ENCODE peak calls at places on chromosomes 16 and 17, in seven cellular contexts. One of them, this sample, is unnamed. For H3K27me3, the result is how much of the 10 kb centered on the place peaks cover.

GRCh38 chr16:31873556-31874353 is at the start of gene ZNF267:
- DNase-seq in left ventricle myocardium inferior: peak
- DNase-seq in heart right ventricle: peak
- DNase-seq in CD4-positive, alpha-beta T cell: peak
- DNase-seq in colonic mucosa: peak
- DNase-seq in cardiac muscle cell: peak
- DNase-seq in tibial nerve: peak
- DNase-seq in this sample: peak

GRCh38 chr17:27265333-27265732 is 28.6 kb upstream of the WSB1 start:
- DNase-seq in cardiac muscle cell: no peak
- DNase-seq in CD4-positive, alpha-beta T cell: no peak
- DNase-seq in colonic mucosa: no peak
- DNase-seq in heart right ventricle: no peak
- DNase-seq in left ventricle myocardium inferior: no peak
- DNase-seq in tibial nerve: no peak
- DNase-seq in this sample: no peak

GRCh38 chr17:75856062-75856681 is 1.0 kb upstream of the WBP2 start:
- DNase-seq in CD4-positive, alpha-beta T cell: no peak
- DNase-seq in cardiac muscle cell: no peak
- DNase-seq in left ventricle myocardium inferior: no peak
- DNase-seq in colonic mucosa: no peak
- DNase-seq in tibial nerve: peak
- DNase-seq in heart right ventricle: no peak
- DNase-seq in this sample: no peak

GRCh38 chr17:31085563-31085962 is 9.2 kb upstream of the NF1 start:
- DNase-seq in colonic mucosa: no peak
- DNase-seq in cardiac muscle cell: no peak
- DNase-seq in CD4-positive, alpha-beta T cell: no peak
- DNase-seq in tibial nerve: no peak
- DNase-seq in left ventricle myocardium inferior: no peak
- DNase-seq in heart right ventricle: no peak
- DNase-seq in this sample: no peak

GRCh38 chr16:81567987-81568748 is 123.6 kb downstream of the CMIP start:
- DNase-seq in tibial nerve: no peak
- DNase-seq in colonic mucosa: no peak
- DNase-seq in left ventricle myocardium inferior: no peak
- DNase-seq in CD4-positive, alpha-beta T cell: no peak
- DNase-seq in heart right ventricle: peak
- DNase-seq in cardiac muscle cell: no peak
- DNase-seq in this sample: peak

GRCh38 chr16:1946495-1947368 is 3.7 kb upstream of the MSRB1 start:
- DNase-seq in colonic mucosa: no peak
- DNase-seq in left ventricle myocardium inferior: no peak
- DNase-seq in CD4-positive, alpha-beta T cell: no peak
- DNase-seq in tibial nerve: no peak
- DNase-seq in cardiac muscle cell: no peak
- DNase-seq in heart right ventricle: no peak
- DNase-seq in this sample: no peak

GRCh38 chr16:78195868-78196267 is 96.4 kb downstream of the WWOX start:
- DNase-seq in tibial nerve: no peak
- DNase-seq in heart right ventricle: no peak
- DNase-seq in left ventricle myocardium inferior: no peak
- DNase-seq in colonic mucosa: no peak
- DNase-seq in cardiac muscle cell: no peak
- DNase-seq in CD4-positive, alpha-beta T cell: no peak
- DNase-seq in this sample: no peak

GRCh38 chr16:84838383-84838948 is 18.7 kb downstream of the CRISPLD2 start:
- DNase-seq in left ventricle myocardium inferior: no peak
- DNase-seq in tibial nerve: no peak
- DNase-seq in heart right ventricle: no peak
- DNase-seq in CD4-positive, alpha-beta T cell: no peak
- DNase-seq in cardiac muscle cell: no peak
- DNase-seq in colonic mucosa: no peak
- DNase-seq in this sample: no peak

GRCh38 chr17:61411114-61411943 is 11.7 kb downstream of the TBX2 start:
- DNase-seq in colonic mucosa: peak
- DNase-seq in CD4-positive, alpha-beta T cell: no peak
- DNase-seq in heart right ventricle: peak
- DNase-seq in cardiac muscle cell: peak
- DNase-seq in left ventricle myocardium inferior: no peak
- DNase-seq in tibial nerve: no peak
- DNase-seq in this sample: peak

GRCh38 chr17:77506371-77506991 is 365.7 kb downstream of the SEC14L1 start:
- DNase-seq in heart right ventricle: no peak
- DNase-seq in tibial nerve: no peak
- DNase-seq in left ventricle myocardium inferior: no peak
- DNase-seq in cardiac muscle cell: no peak
- DNase-seq in CD4-positive, alpha-beta T cell: no peak
- DNase-seq in colonic mucosa: no peak
- DNase-seq in this sample: no peak

GRCh38 chr17:63834431-63835166 is 7.1 kb upstream of the FTSJ3 start:
- DNase-seq in cardiac muscle cell: peak
- DNase-seq in heart right ventricle: no peak
- DNase-seq in left ventricle myocardium inferior: no peak
- DNase-seq in CD4-positive, alpha-beta T cell: peak
- DNase-seq in tibial nerve: peak
- DNase-seq in colonic mucosa: no peak
- DNase-seq in this sample: peak

GRCh38 chr17:10631048-10631700 is 25.9 kb downstream of the MYH3 start:
- DNase-seq in left ventricle myocardium inferior: no peak
- DNase-seq in CD4-positive, alpha-beta T cell: no peak
- DNase-seq in heart right ventricle: no peak
- DNase-seq in colonic mucosa: peak
- DNase-seq in tibial nerve: no peak
- DNase-seq in cardiac muscle cell: peak
- DNase-seq in this sample: no peak

GRCh38 chr17:19791918-19792317 is 43.8 kb upstream of the ALDH3A1 start:
- DNase-seq in cardiac muscle cell: no peak
- DNase-seq in colonic mucosa: no peak
- DNase-seq in CD4-positive, alpha-beta T cell: no peak
- DNase-seq in heart right ventricle: no peak
- DNase-seq in tibial nerve: no peak
- DNase-seq in left ventricle myocardium inferior: no peak
- DNase-seq in this sample: no peak

GRCh38 chr17:48335858-48336500 is 94.0 kb downstream of the SKAP1 start:
- DNase-seq in CD4-positive, alpha-beta T cell: no peak
- DNase-seq in heart right ventricle: no peak
- DNase-seq in colonic mucosa: no peak
- DNase-seq in cardiac muscle cell: peak
- DNase-seq in tibial nerve: no peak
- DNase-seq in left ventricle myocardium inferior: no peak
- DNase-seq in this sample: no peak

GRCh38 chr16:68279726-68280125 is 15.4 kb downstream of the SLC7A6 start:
- DNase-seq in tibial nerve: no peak
- DNase-seq in colonic mucosa: no peak
- DNase-seq in CD4-positive, alpha-beta T cell: no peak
- DNase-seq in left ventricle myocardium inferior: no peak
- DNase-seq in cardiac muscle cell: no peak
- DNase-seq in heart right ventricle: no peak
- DNase-seq in this sample: no peak

GRCh38 chr17:82443465-82444283 is 6.9 kb downstream of the CYBC1 start:
- DNase-seq in colonic mucosa: no peak
- DNase-seq in left ventricle myocardium inferior: no peak
- DNase-seq in tibial nerve: no peak
- DNase-seq in cardiac muscle cell: no peak
- DNase-seq in CD4-positive, alpha-beta T cell: no peak
- DNase-seq in heart right ventricle: no peak
- DNase-seq in this sample: no peak

GRCh38 chr16:73228649-73229048 is 180.7 kb upstream of the ZFHX3 start:
- DNase-seq in left ventricle myocardium inferior: no peak
- DNase-seq in heart right ventricle: no peak
- DNase-seq in cardiac muscle cell: no peak
- DNase-seq in colonic mucosa: no peak
- DNase-seq in tibial nerve: no peak
- DNase-seq in CD4-positive, alpha-beta T cell: no peak
- DNase-seq in this sample: no peak

GRCh38 chr16:50695017-50696000 is 1.9 kb downstream of the NOD2 start:
- DNase-seq in cardiac muscle cell: no peak
- DNase-seq in left ventricle myocardium inferior: no peak
- DNase-seq in colonic mucosa: no peak
- DNase-seq in heart right ventricle: no peak
- DNase-seq in CD4-positive, alpha-beta T cell: no peak
- DNase-seq in tibial nerve: no peak
- DNase-seq in this sample: no peak

GRCh38 chr17:45013021-45013997 is 38.1 kb downstream of the DCAKD start:
- DNase-seq in cardiac muscle cell: no peak
- DNase-seq in heart right ventricle: peak
- DNase-seq in CD4-positive, alpha-beta T cell: no peak
- DNase-seq in colonic mucosa: peak
- DNase-seq in tibial nerve: no peak
- DNase-seq in left ventricle myocardium inferior: peak
- DNase-seq in this sample: no peak

GRCh38 chr17:39244600-39245570 is 19.1 kb upstream of the STAC2 start:
- DNase-seq in tibial nerve: peak
- DNase-seq in cardiac muscle cell: peak
- DNase-seq in left ventricle myocardium inferior: peak
- DNase-seq in colonic mucosa: peak
- DNase-seq in CD4-positive, alpha-beta T cell: peak
- DNase-seq in heart right ventricle: peak
- DNase-seq in this sample: peak

GRCh38 chr16:8254425-8254824 is 335.9 kb downstream of the TMEM114 start:
- DNase-seq in colonic mucosa: no peak
- DNase-seq in left ventricle myocardium inferior: no peak
- DNase-seq in tibial nerve: no peak
- DNase-seq in CD4-positive, alpha-beta T cell: no peak
- DNase-seq in heart right ventricle: no peak
- DNase-seq in cardiac muscle cell: no peak
- DNase-seq in this sample: no peak

GRCh38 chr16:89413811-89414585 is 76.4 kb downstream of the ANKRD11 start:
- DNase-seq in cardiac muscle cell: no peak
- DNase-seq in colonic mucosa: no peak
- DNase-seq in left ventricle myocardium inferior: peak
- DNase-seq in CD4-positive, alpha-beta T cell: no peak
- DNase-seq in heart right ventricle: peak
- DNase-seq in tibial nerve: no peak
- DNase-seq in this sample: no peak

GRCh38 chr16:89842471-89843408 is 14.5 kb downstream of the SPIRE2 start:
- DNase-seq in CD4-positive, alpha-beta T cell: no peak
- DNase-seq in heart right ventricle: peak
- DNase-seq in left ventricle myocardium inferior: no peak
- DNase-seq in colonic mucosa: no peak
- DNase-seq in cardiac muscle cell: no peak
- DNase-seq in tibial nerve: no peak
- DNase-seq in this sample: no peak

GRCh38 chr17:74513987-74514631 is 17.2 kb downstream of the CD300LB start:
- DNase-seq in tibial nerve: peak
- DNase-seq in cardiac muscle cell: peak
- DNase-seq in left ventricle myocardium inferior: no peak
- DNase-seq in heart right ventricle: no peak
- DNase-seq in CD4-positive, alpha-beta T cell: peak
- DNase-seq in colonic mucosa: no peak
- DNase-seq in this sample: peak

GRCh38 chr16:16036359-16036792 is 87.0 kb downstream of the ABCC1 start:
- DNase-seq in cardiac muscle cell: no peak
- DNase-seq in left ventricle myocardium inferior: no peak
- DNase-seq in tibial nerve: no peak
- DNase-seq in heart right ventricle: no peak
- DNase-seq in CD4-positive, alpha-beta T cell: no peak
- DNase-seq in colonic mucosa: no peak
- DNase-seq in this sample: no peak

GRCh38 chr17:50871898-50872297 is 5.7 kb upstream of the TOB1 start:
- DNase-seq in colonic mucosa: no peak
- DNase-seq in heart right ventricle: no peak
- DNase-seq in tibial nerve: no peak
- DNase-seq in CD4-positive, alpha-beta T cell: no peak
- DNase-seq in cardiac muscle cell: no peak
- DNase-seq in left ventricle myocardium inferior: no peak
- DNase-seq in this sample: no peak

GRCh38 chr17:82301300-82301915 is 16.0 kb downstream of the CD7 start:
- DNase-seq in left ventricle myocardium inferior: no peak
- DNase-seq in heart right ventricle: no peak
- DNase-seq in cardiac muscle cell: no peak
- DNase-seq in tibial nerve: no peak
- DNase-seq in CD4-positive, alpha-beta T cell: no peak
- DNase-seq in colonic mucosa: no peak
- DNase-seq in this sample: no peak

GRCh38 chr17:71764507-71764906 is 356.3 kb upstream of the SOX9 start:
- DNase-seq in left ventricle myocardium inferior: no peak
- DNase-seq in tibial nerve: no peak
- DNase-seq in CD4-positive, alpha-beta T cell: no peak
- DNase-seq in heart right ventricle: no peak
- DNase-seq in colonic mucosa: peak
- DNase-seq in cardiac muscle cell: peak
- DNase-seq in this sample: peak
- TF ChIP-seq CTCF in left ventricle myocardium inferior: peak
- TF ChIP-seq CTCF in tibial nerve: no peak
- TF ChIP-seq CTCF in CD4-positive, alpha-beta T cell: no peak
- TF ChIP-seq CTCF in heart right ventricle: no peak
- TF ChIP-seq CTCF in colonic mucosa: peak
- TF ChIP-seq CTCF in cardiac muscle cell: peak
- TF ChIP-seq CTCF in this sample: peak

GRCh38 chr17:42782402-42783061 is 2.1 kb downstream of the WNK4 start:
- DNase-seq in left ventricle myocardium inferior: no peak
- DNase-seq in heart right ventricle: no peak
- DNase-seq in colonic mucosa: no peak
- DNase-seq in cardiac muscle cell: no peak
- DNase-seq in tibial nerve: no peak
- DNase-seq in CD4-positive, alpha-beta T cell: no peak
- DNase-seq in this sample: no peak
- H3K27me3 ChIP-seq in left ventricle myocardium inferior: half or more
- H3K27me3 ChIP-seq in heart right ventricle: under half
- H3K27me3 ChIP-seq in colonic mucosa: under half
- H3K27me3 ChIP-seq in cardiac muscle cell: under half
- H3K27me3 ChIP-seq in tibial nerve: half or more
- H3K27me3 ChIP-seq in CD4-positive, alpha-beta T cell: half or more
- H3K27me3 ChIP-seq in this sample: under half

GRCh38 chr16:57727610-57728009 is 8.0 kb upstream of the KATNB1 start:
- DNase-seq in CD4-positive, alpha-beta T cell: no peak
- DNase-seq in cardiac muscle cell: no peak
- DNase-seq in left ventricle myocardium inferior: no peak
- DNase-seq in tibial nerve: no peak
- DNase-seq in colonic mucosa: no peak
- DNase-seq in heart right ventricle: no peak
- DNase-seq in this sample: no peak
- TF ChIP-seq CTCF in CD4-positive, alpha-beta T cell: no peak
- TF ChIP-seq CTCF in cardiac muscle cell: no peak
- TF ChIP-seq CTCF in left ventricle myocardium inferior: no peak
- TF ChIP-seq CTCF in tibial nerve: no peak
- TF ChIP-seq CTCF in colonic mucosa: no peak
- TF ChIP-seq CTCF in heart right ventricle: no peak
- TF ChIP-seq CTCF in this sample: no peak

DNA sequence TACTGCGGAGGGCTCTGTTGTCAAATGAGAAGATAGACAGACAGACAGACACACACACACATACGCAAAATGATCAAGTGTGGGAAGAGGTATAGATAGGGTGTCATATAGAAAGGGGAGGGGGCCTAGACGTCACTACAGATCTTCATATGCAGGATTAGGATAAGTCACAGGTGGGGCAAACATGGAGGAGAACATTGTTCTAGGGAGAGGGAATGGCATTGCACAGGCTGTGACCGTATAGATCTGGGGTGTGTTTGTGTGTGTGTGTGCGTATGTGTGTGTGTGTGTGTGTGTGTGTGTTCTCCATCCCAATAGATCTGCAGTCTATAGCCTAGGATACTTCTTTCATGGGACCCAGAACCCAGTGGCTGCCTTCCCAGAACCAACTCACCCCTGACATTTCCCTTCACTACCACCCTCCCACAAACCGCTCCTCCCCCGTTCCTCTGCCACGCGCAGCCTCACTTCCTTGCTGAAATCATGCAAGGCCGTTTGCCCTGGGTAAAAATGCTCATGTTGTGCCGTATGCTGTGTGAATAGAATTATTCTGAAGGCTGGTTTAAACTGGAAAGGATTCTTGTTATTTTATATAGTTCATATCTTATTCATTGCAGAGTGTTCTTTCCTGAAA is 50.5 kb upstream of the CCL1 start:
- DNase-seq in CD4-positive, alpha-beta T cell: no peak
- DNase-seq in tibial nerve: no peak
- DNase-seq in left ventricle myocardium inferior: no peak
- DNase-seq in heart right ventricle: no peak
- DNase-seq in cardiac muscle cell: no peak
- DNase-seq in colonic mucosa: no peak
- DNase-seq in this sample: no peak
- H3K27me3 ChIP-seq in CD4-positive, alpha-beta T cell: under half
- H3K27me3 ChIP-seq in tibial nerve: under half
- H3K27me3 ChIP-seq in left ventricle myocardium inferior: half or more
- H3K27me3 ChIP-seq in heart right ventricle: under half
- H3K27me3 ChIP-seq in cardiac muscle cell: under half
- H3K27me3 ChIP-seq in colonic mucosa: under half
- H3K27me3 ChIP-seq in this sample: under half